ENCODE peak calls at places on chromosome 15, in seven cellular contexts. One of them, this sample, is unnamed. For H3K4me1, the result is how much of the 10 kb centered on the place peaks cover.

GRCh38 chr15:57684491-57685184 is 21.9 kb upstream of the POLR2M start:
- DNase-seq in esophagus muscularis mucosa: no peak
- DNase-seq in H1: no peak
- DNase-seq in A549: no peak
- DNase-seq in suprapubic skin: no peak
- DNase-seq in K562: no peak
- DNase-seq in sigmoid colon: no peak
- DNase-seq in this sample: no peak

GRCh38 chr15:95561463-95561862 is 769.0 kb upstream of the NR2F2 start:
- DNase-seq in sigmoid colon: no peak
- DNase-seq in K562: no peak
- DNase-seq in suprapubic skin: no peak
- DNase-seq in esophagus muscularis mucosa: no peak
- DNase-seq in A549: no peak
- DNase-seq in H1: no peak
- DNase-seq in this sample: no peak

GRCh38 chr15:34114739-34115138 is 12.9 kb downstream of the PGBD4 start:
- DNase-seq in suprapubic skin: no peak
- DNase-seq in K562: no peak
- DNase-seq in sigmoid colon: no peak
- DNase-seq in A549: no peak
- DNase-seq in esophagus muscularis mucosa: no peak
- DNase-seq in H1: no peak
- DNase-seq in this sample: no peak

GRCh38 chr15:49831206-49831965 is 210.5 kb downstream of the DTWD1 start:
- DNase-seq in sigmoid colon: peak
- DNase-seq in H1: no peak
- DNase-seq in A549: peak
- DNase-seq in esophagus muscularis mucosa: no peak
- DNase-seq in suprapubic skin: peak
- DNase-seq in K562: no peak
- DNase-seq in this sample: no peak

GRCh38 chr15:38217181-38217580 is 35.5 kb upstream of the SPRED1 start:
- DNase-seq in A549: peak
- DNase-seq in sigmoid colon: no peak
- DNase-seq in esophagus muscularis mucosa: no peak
- DNase-seq in suprapubic skin: no peak
- DNase-seq in K562: no peak
- DNase-seq in H1: no peak
- DNase-seq in this sample: no peak

GRCh38 chr15:25345943-25346342 is 92.9 kb downstream of the UBE3A start:
- DNase-seq in esophagus muscularis mucosa: no peak
- DNase-seq in sigmoid colon: peak
- DNase-seq in K562: no peak
- DNase-seq in A549: no peak
- DNase-seq in suprapubic skin: no peak
- DNase-seq in H1: peak
- DNase-seq in this sample: no peak

GRCh38 chr15:30783019-30783418 is 120.7 kb upstream of the FAN1 start:
- DNase-seq in esophagus muscularis mucosa: no peak
- DNase-seq in H1: no peak
- DNase-seq in K562: no peak
- DNase-seq in sigmoid colon: no peak
- DNase-seq in A549: no peak
- DNase-seq in suprapubic skin: no peak
- DNase-seq in this sample: no peak

GRCh38 chr15:48883699-48884098 is 5.8 kb downstream of the EID1 start:
- DNase-seq in suprapubic skin: no peak
- DNase-seq in sigmoid colon: no peak
- DNase-seq in K562: no peak
- DNase-seq in A549: no peak
- DNase-seq in esophagus muscularis mucosa: no peak
- DNase-seq in H1: no peak
- DNase-seq in this sample: no peak

GRCh38 chr15:76185716-76186115 is 125.6 kb downstream of the ETFA start:
- DNase-seq in suprapubic skin: no peak
- DNase-seq in esophagus muscularis mucosa: no peak
- DNase-seq in A549: peak
- DNase-seq in K562: peak
- DNase-seq in H1: peak
- DNase-seq in sigmoid colon: no peak
- DNase-seq in this sample: no peak

GRCh38 chr15:85543741-85544155 is 163.3 kb downstream of the AKAP13 start:
- DNase-seq in K562: no peak
- DNase-seq in A549: no peak
- DNase-seq in suprapubic skin: peak
- DNase-seq in H1: peak
- DNase-seq in esophagus muscularis mucosa: peak
- DNase-seq in sigmoid colon: peak
- DNase-seq in this sample: peak

GRCh38 chr15:48617619-48618018 is 27.9 kb downstream of the FBN1 start:
- DNase-seq in A549: no peak
- DNase-seq in suprapubic skin: no peak
- DNase-seq in H1: no peak
- DNase-seq in esophagus muscularis mucosa: no peak
- DNase-seq in K562: no peak
- DNase-seq in sigmoid colon: peak
- DNase-seq in this sample: peak

GRCh38 chr15:78155355-78155939 is 6.3 kb downstream of the IDH3A start:
- DNase-seq in A549: no peak
- DNase-seq in sigmoid colon: no peak
- DNase-seq in suprapubic skin: no peak
- DNase-seq in esophagus muscularis mucosa: no peak
- DNase-seq in K562: no peak
- DNase-seq in H1: no peak
- DNase-seq in this sample: no peak

GRCh38 chr15:64044315-64045105 is 1.8 kb downstream of the DAPK2 start:
- DNase-seq in A549: no peak
- DNase-seq in K562: no peak
- DNase-seq in sigmoid colon: no peak
- DNase-seq in H1: no peak
- DNase-seq in esophagus muscularis mucosa: no peak
- DNase-seq in suprapubic skin: no peak
- DNase-seq in this sample: no peak

GRCh38 chr15:58908550-58909309 is 24.7 kb downstream of the SLTM start:
- DNase-seq in suprapubic skin: no peak
- DNase-seq in K562: no peak
- DNase-seq in esophagus muscularis mucosa: no peak
- DNase-seq in A549: no peak
- DNase-seq in H1: no peak
- DNase-seq in sigmoid colon: no peak
- DNase-seq in this sample: no peak

GRCh38 chr15:30984542-30984941 is 6.9 kb downstream of the MTMR10 start:
- DNase-seq in K562: no peak
- DNase-seq in esophagus muscularis mucosa: no peak
- DNase-seq in sigmoid colon: no peak
- DNase-seq in A549: no peak
- DNase-seq in H1: no peak
- DNase-seq in suprapubic skin: no peak
- DNase-seq in this sample: no peak

GRCh38 chr15:41936649-41937567 is 35.4 kb downstream of the EHD4 start:
- DNase-seq in K562: no peak
- DNase-seq in sigmoid colon: no peak
- DNase-seq in esophagus muscularis mucosa: no peak
- DNase-seq in A549: no peak
- DNase-seq in suprapubic skin: peak
- DNase-seq in H1: no peak
- DNase-seq in this sample: no peak

GRCh38 chr15:25054329-25054728 is 99.5 kb downstream of the SNRPN start:
- DNase-seq in A549: no peak
- DNase-seq in H1: no peak
- DNase-seq in esophagus muscularis mucosa: no peak
- DNase-seq in K562: no peak
- DNase-seq in suprapubic skin: no peak
- DNase-seq in sigmoid colon: no peak
- DNase-seq in this sample: no peak

GRCh38 chr15:64476550-64476949 is 16.2 kb downstream of the ZNF609 start:
- DNase-seq in sigmoid colon: no peak
- DNase-seq in esophagus muscularis mucosa: no peak
- DNase-seq in A549: no peak
- DNase-seq in suprapubic skin: no peak
- DNase-seq in K562: no peak
- DNase-seq in H1: no peak
- DNase-seq in this sample: no peak

GRCh38 chr15:82851981-82852511 is 42.6 kb downstream of the WHAMM start:
- DNase-seq in H1: no peak
- DNase-seq in esophagus muscularis mucosa: peak
- DNase-seq in suprapubic skin: peak
- DNase-seq in A549: no peak
- DNase-seq in sigmoid colon: peak
- DNase-seq in K562: no peak
- DNase-seq in this sample: no peak

GRCh38 chr15:65058394-65059368 is 9.1 kb downstream of the RASL12 start:
- DNase-seq in sigmoid colon: peak
- DNase-seq in H1: no peak
- DNase-seq in K562: no peak
- DNase-seq in esophagus muscularis mucosa: no peak
- DNase-seq in suprapubic skin: peak
- DNase-seq in A549: no peak
- DNase-seq in this sample: no peak

DNA sequence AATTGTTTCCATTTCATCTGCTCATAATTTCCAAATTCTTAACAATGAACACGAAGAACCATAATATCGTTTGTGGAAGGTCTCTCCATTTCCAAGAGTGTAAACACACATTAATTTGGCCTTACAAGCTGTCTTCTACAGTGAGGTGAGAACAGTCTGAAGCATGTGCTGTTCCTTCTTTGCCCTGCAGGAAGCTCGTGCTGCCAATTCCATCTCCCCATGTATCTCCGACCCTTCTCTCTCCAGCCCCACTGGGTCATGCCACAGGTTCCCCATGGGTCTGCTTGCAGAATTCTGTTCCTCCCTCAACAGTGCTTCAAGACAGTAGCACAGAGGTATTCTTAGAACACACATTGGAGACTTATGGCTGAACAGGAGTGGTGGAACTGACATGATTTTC is 70.5 kb downstream of the CHSY1 start:
- DNase-seq in K562: no peak
- DNase-seq in esophagus muscularis mucosa: no peak
- DNase-seq in sigmoid colon: no peak
- DNase-seq in A549: no peak
- DNase-seq in suprapubic skin: no peak
- DNase-seq in H1: no peak
- DNase-seq in this sample: peak
- H3K4me1 ChIP-seq in K562: under half
- H3K4me1 ChIP-seq in esophagus muscularis mucosa: under half
- H3K4me1 ChIP-seq in sigmoid colon: under half
- H3K4me1 ChIP-seq in A549: under half
- H3K4me1 ChIP-seq in suprapubic skin: half or more
- H3K4me1 ChIP-seq in H1: under half
- H3K4me1 ChIP-seq in this sample: under half

DNA sequence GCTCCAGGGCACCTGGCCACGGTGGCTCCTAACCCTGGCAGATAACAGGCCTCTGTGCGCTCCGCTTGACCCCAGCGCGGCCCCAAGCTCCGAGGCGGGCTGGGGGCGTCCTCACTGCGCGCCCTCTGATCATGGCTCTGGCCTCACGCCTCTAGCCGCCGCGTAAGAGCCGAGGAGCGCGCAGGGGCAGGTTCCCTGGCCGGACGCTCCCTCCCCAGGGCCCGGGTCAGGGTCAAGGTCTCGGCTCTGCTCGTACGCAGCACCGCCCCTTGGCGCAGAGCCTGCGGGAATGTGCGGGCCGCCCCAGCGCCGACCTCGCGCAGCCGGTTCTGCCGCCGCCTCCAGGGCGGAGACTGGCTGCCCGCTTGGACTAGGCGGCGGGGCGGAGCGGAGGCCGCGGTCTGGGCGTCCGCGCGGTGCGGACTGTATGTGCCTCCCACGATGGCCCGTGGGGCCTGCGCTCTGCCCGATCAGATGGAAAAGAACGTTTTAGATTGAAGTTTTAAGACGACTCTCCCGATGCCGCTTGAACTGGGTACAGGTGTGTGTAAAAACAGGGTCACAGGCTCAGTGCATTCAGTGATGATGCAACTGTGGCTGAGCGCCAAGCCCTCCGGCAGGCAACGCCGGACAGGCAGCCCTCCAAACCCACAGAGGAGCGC is 40.8 kb downstream of the CHST14 start:
- DNase-seq in esophagus muscularis mucosa: no peak
- DNase-seq in sigmoid colon: peak
- DNase-seq in K562: peak
- DNase-seq in suprapubic skin: peak
- DNase-seq in H1: no peak
- DNase-seq in A549: peak
- DNase-seq in this sample: peak
- TF ChIP-seq POLR2A in esophagus muscularis mucosa: no peak
- TF ChIP-seq POLR2A in sigmoid colon: no peak
- TF ChIP-seq POLR2A in K562: peak
- TF ChIP-seq POLR2A in suprapubic skin: no peak
- TF ChIP-seq POLR2A in H1: peak
- TF ChIP-seq POLR2A in A549: peak
- TF ChIP-seq POLR2A in this sample: peak

DNA sequence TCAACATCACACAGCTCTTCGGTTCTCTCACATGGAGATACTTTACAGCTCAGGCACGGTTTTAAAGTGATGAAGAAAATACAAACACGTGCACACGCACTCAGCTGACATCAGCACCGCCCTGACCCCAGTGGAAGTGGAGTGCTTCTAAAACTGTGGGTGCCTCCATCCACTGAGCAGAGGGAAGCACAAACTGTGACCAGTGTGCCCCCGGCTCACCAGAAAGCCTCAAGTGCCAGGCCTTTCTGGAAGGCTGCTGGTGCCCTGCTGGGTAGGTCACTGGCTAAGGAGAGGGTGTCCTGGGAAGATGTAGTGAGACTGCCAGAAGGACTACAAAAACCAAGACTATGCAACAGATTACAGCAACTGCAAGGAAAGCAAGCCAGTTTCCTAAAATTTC is 78.5 kb downstream of the OCA2 start:
- DNase-seq in A549: no peak
- DNase-seq in suprapubic skin: no peak
- DNase-seq in esophagus muscularis mucosa: peak
- DNase-seq in K562: no peak
- DNase-seq in H1: no peak
- DNase-seq in sigmoid colon: no peak
- DNase-seq in this sample: no peak
- TF ChIP-seq EP300 in A549: no peak
- TF ChIP-seq EP300 in suprapubic skin: no peak
- TF ChIP-seq EP300 in esophagus muscularis mucosa: no peak
- TF ChIP-seq EP300 in K562: no peak
- TF ChIP-seq EP300 in H1: no peak
- TF ChIP-seq EP300 in sigmoid colon: no peak
- TF ChIP-seq EP300 in this sample: no peak

GRCh38 chr15:62883938-62884479 is 158.5 kb upstream of the TPM1 start:
- DNase-seq in suprapubic skin: no peak
- DNase-seq in sigmoid colon: peak
- DNase-seq in H1: no peak
- DNase-seq in esophagus muscularis mucosa: no peak
- DNase-seq in K562: no peak
- DNase-seq in A549: no peak
- DNase-seq in this sample: no peak
- H3K4me1 ChIP-seq in suprapubic skin: under half
- H3K4me1 ChIP-seq in sigmoid colon: under half
- H3K4me1 ChIP-seq in H1: under half
- H3K4me1 ChIP-seq in esophagus muscularis mucosa: under half
- H3K4me1 ChIP-seq in K562: under half
- H3K4me1 ChIP-seq in A549: under half
- H3K4me1 ChIP-seq in this sample: under half